ENCODE peak calls at places on chromosomes 2 and 18, in seven cellular contexts. X is NCI-H2171; S is fibroblast of the conjunctiva; F is progenitor cell of endocrine pancreas; C is activated T-helper 2 cell treated with anti-CD3 and anti-CD28 coated beads, Interferon-gamma antibody, Interleukin-2, Interleukin-4, amounts not matched to agents 10 μg/mL and 5 μg/mL and 100 μg/mL, durations not matched to agents 14 hours and 24 hours and 36 hours; D is ovary; U is HL-60. M is an unnamed sample.
A peak's percentile ranks its signal among the peaks of the same experiment; 100 is the strongest.

GRCh38 chr2:235088608-235089020 is 136.8 kb downstream of the SH3BP4 start:
- DNase-seq in D (no peak), F (no peak), X (no peak), C (no peak), U (no peak), S (no peak), M (no peak)

GRCh38 chr2:54227798-54228197 is 28.2 kb downstream of the TSPYL6 start:
- DNase-seq in F (no peak), D (no peak), C (no peak), U (no peak), X (no peak), S (no peak), M (no peak)

GRCh38 chr2:240974771-240975572 is 23.4 kb upstream of the SNED1 start:
- DNase-seq in C (no peak), D (no peak), U (no peak), X (no peak), F (no peak), S (no peak), M (no peak)

GRCh38 chr2:23621616-23622015 is 236.6 kb downstream of the KLHL29 start:
- DNase-seq in C (no peak), F (no peak), X (no peak), U (no peak), S (no peak), D (no peak), M (no peak)

GRCh38 chr2:185979546-185980071 is 241.0 kb downstream of the FSIP2 start:
- DNase-seq in F (no peak), D (no peak), U (no peak), X (no peak), C (no peak), S (no peak), M (no peak)

GRCh38 chr18:78998350-78999055 is 18.9 kb downstream of the SALL3 start:
- DNase-seq in C (no peak), F (no peak), D (no peak), X (no peak), S (no peak), U (no peak), M (no peak)

GRCh38 chr2:165203689-165204559 is at the start of gene SCN3A:
- DNase-seq in C (no peak), X (peak; percentile 92), D (no peak), U (no peak), F (no peak), S (peak; percentile 21), M (peak; percentile 6)

GRCh38 chr2:171478345-171478744 is 43.9 kb upstream of the CYBRD1 start:
- DNase-seq in X (no peak), U (no peak), S (no peak), F (no peak), D (no peak), C (no peak), M (no peak)

GRCh38 chr2:7745369-7745768 is 828.2 kb downstream of the RNF144A start:
- DNase-seq in S (no peak), C (no peak), X (no peak), D (no peak), U (no peak), F (no peak), M (no peak)

GRCh38 chr18:68017385-68017784 is 500.9 kb upstream of the DSEL start:
- DNase-seq in D (no peak), U (no peak), S (no peak), C (no peak), X (no peak), F (no peak), M (no peak)

GRCh38 chr18:41875094-41875780 is 79.8 kb upstream of the PIK3C3 start:
- DNase-seq in U (no peak), C (no peak), D (no peak), X (no peak), S (no peak), F (no peak), M (no peak)

GRCh38 chr2:74441111-74441689 is 537 bp downstream of the RTKN start:
- DNase-seq in D (no peak), U (no peak), F (no peak), S (no peak), C (no peak), X (peak; percentile 17), M (no peak)

GRCh38 chr2:28435796-28436425 is 43.3 kb downstream of the FOSL2 start:
- DNase-seq in U (no peak), X (no peak), F (no peak), D (no peak), S (no peak), C (no peak), M (no peak)

GRCh38 chr18:12659904-12660605 is 2.1 kb upstream of the SPIRE1 start:
- DNase-seq in D (peak; percentile 54), C (no peak), X (peak; percentile 43), S (peak; percentile 46), U (peak; percentile 42), F (peak; percentile 21), M (no peak)

GRCh38 chr18:60966876-60967275 is 366.4 kb upstream of the CDH20 start:
- DNase-seq in U (no peak), F (no peak), S (peak; percentile 6), C (no peak), X (no peak), D (no peak), M (no peak)

GRCh38 chr2:11257078-11257477 is 87.4 kb downstream of the ROCK2 start:
- DNase-seq in S (no peak), C (no peak), D (no peak), F (no peak), U (no peak), X (no peak), M (no peak)

GRCh38 chr2:73031725-73032701 is 39.5 kb downstream of the SFXN5 start:
- DNase-seq in U (no peak), F (no peak), S (no peak), C (no peak), D (no peak), X (no peak), M (no peak)

GRCh38 chr18:80233899-80234298 is 13.4 kb downstream of the PARD6G start:
- DNase-seq in S (no peak), U (no peak), X (no peak), C (no peak), F (no peak), D (no peak), M (no peak)

GRCh38 chr2:26852405-26853348 is 4.7 kb downstream of the DPYSL5 start:
- DNase-seq in C (no peak), D (no peak), X (peak; percentile 36), U (no peak), S (peak; percentile 23), F (no peak), M (no peak)

GRCh38 chr18:56973487-56973886 is 173.4 kb upstream of the BOD1L2 start:
- DNase-seq in U (no peak), C (no peak), F (no peak), X (no peak), S (no peak), D (no peak), M (no peak)